ENCODE peak calls at places on chromosome 7, in seven cellular contexts. One of them, this sample, is unnamed.

GRCh38 chr7:149828357-149829309 is 9.5 kb upstream of the ZNF862 start:
- DNase-seq in NCI-H1436: no peak
- DNase-seq in iPS-NIHi11: no peak
- DNase-seq in SHP77: no peak
- DNase-seq in Panc1: no peak
- DNase-seq in activated CD4-positive, alpha-beta T cell treated with anti-CD3 and anti-CD28 coated beads for 4 hours: no peak
- DNase-seq in immature natural killer cell: no peak
- DNase-seq in this sample: no peak

GRCh38 chr7:37943905-37944736 is 23.7 kb downstream of the EPDR1 start:
- DNase-seq in immature natural killer cell: no peak
- DNase-seq in Panc1: no peak
- DNase-seq in iPS-NIHi11: no peak
- DNase-seq in SHP77: no peak
- DNase-seq in activated CD4-positive, alpha-beta T cell treated with anti-CD3 and anti-CD28 coated beads for 4 hours: no peak
- DNase-seq in NCI-H1436: no peak
- DNase-seq in this sample: no peak

GRCh38 chr7:53771701-53772100 is 736.3 kb downstream of the POM121L12 start:
- DNase-seq in iPS-NIHi11: no peak
- DNase-seq in immature natural killer cell: no peak
- DNase-seq in activated CD4-positive, alpha-beta T cell treated with anti-CD3 and anti-CD28 coated beads for 4 hours: no peak
- DNase-seq in NCI-H1436: no peak
- DNase-seq in Panc1: no peak
- DNase-seq in SHP77: no peak
- DNase-seq in this sample: no peak

GRCh38 chr7:44381494-44382220 is 56.3 kb upstream of the CAMK2B start:
- DNase-seq in immature natural killer cell: no peak
- DNase-seq in activated CD4-positive, alpha-beta T cell treated with anti-CD3 and anti-CD28 coated beads for 4 hours: no peak
- DNase-seq in SHP77: no peak
- DNase-seq in NCI-H1436: no peak
- DNase-seq in iPS-NIHi11: no peak
- DNase-seq in Panc1: no peak
- DNase-seq in this sample: peak; percentile 18

GRCh38 chr7:93884541-93884940 is 6.0 kb downstream of the TFPI2 start:
- DNase-seq in Panc1: no peak
- DNase-seq in immature natural killer cell: no peak
- DNase-seq in iPS-NIHi11: no peak
- DNase-seq in NCI-H1436: no peak
- DNase-seq in SHP77: no peak
- DNase-seq in activated CD4-positive, alpha-beta T cell treated with anti-CD3 and anti-CD28 coated beads for 4 hours: no peak
- DNase-seq in this sample: no peak

GRCh38 chr7:91299952-91300775 is 35.9 kb downstream of the FZD1 start:
- DNase-seq in immature natural killer cell: no peak
- DNase-seq in activated CD4-positive, alpha-beta T cell treated with anti-CD3 and anti-CD28 coated beads for 4 hours: no peak
- DNase-seq in NCI-H1436: no peak
- DNase-seq in Panc1: no peak
- DNase-seq in SHP77: no peak
- DNase-seq in iPS-NIHi11: no peak
- DNase-seq in this sample: no peak

GRCh38 chr7:145065451-145065850 is 229.6 kb upstream of the TPK1 start:
- DNase-seq in immature natural killer cell: no peak
- DNase-seq in iPS-NIHi11: no peak
- DNase-seq in Panc1: no peak
- DNase-seq in activated CD4-positive, alpha-beta T cell treated with anti-CD3 and anti-CD28 coated beads for 4 hours: no peak
- DNase-seq in NCI-H1436: no peak
- DNase-seq in SHP77: no peak
- DNase-seq in this sample: no peak

GRCh38 chr7:25260862-25261454 is 32.7 kb upstream of the NPVF start:
- DNase-seq in Panc1: no peak
- DNase-seq in activated CD4-positive, alpha-beta T cell treated with anti-CD3 and anti-CD28 coated beads for 4 hours: no peak
- DNase-seq in NCI-H1436: peak; percentile 10
- DNase-seq in SHP77: no peak
- DNase-seq in immature natural killer cell: peak; percentile 15
- DNase-seq in iPS-NIHi11: no peak
- DNase-seq in this sample: no peak

GRCh38 chr7:16913643-16914042 is 31.9 kb upstream of the AGR3 start:
- DNase-seq in immature natural killer cell: no peak
- DNase-seq in Panc1: no peak
- DNase-seq in activated CD4-positive, alpha-beta T cell treated with anti-CD3 and anti-CD28 coated beads for 4 hours: no peak
- DNase-seq in iPS-NIHi11: no peak
- DNase-seq in NCI-H1436: no peak
- DNase-seq in SHP77: no peak
- DNase-seq in this sample: no peak

GRCh38 chr7:108813247-108814014 is 243.8 kb downstream of the DNAJB9 start:
- DNase-seq in SHP77: no peak
- DNase-seq in immature natural killer cell: no peak
- DNase-seq in Panc1: no peak
- DNase-seq in NCI-H1436: no peak
- DNase-seq in iPS-NIHi11: no peak
- DNase-seq in activated CD4-positive, alpha-beta T cell treated with anti-CD3 and anti-CD28 coated beads for 4 hours: no peak
- DNase-seq in this sample: no peak

GRCh38 chr7:151432658-151433521 is 7.1 kb downstream of the CRYGN start:
- DNase-seq in immature natural killer cell: peak; percentile 16
- DNase-seq in activated CD4-positive, alpha-beta T cell treated with anti-CD3 and anti-CD28 coated beads for 4 hours: peak; percentile 37
- DNase-seq in NCI-H1436: no peak
- DNase-seq in iPS-NIHi11: no peak
- DNase-seq in Panc1: no peak
- DNase-seq in SHP77: no peak
- DNase-seq in this sample: no peak

GRCh38 chr7:131106681-131107342 is 220.9 kb upstream of the MKLN1 start:
- DNase-seq in NCI-H1436: no peak
- DNase-seq in iPS-NIHi11: peak; percentile 38
- DNase-seq in Panc1: no peak
- DNase-seq in SHP77: no peak
- DNase-seq in immature natural killer cell: peak; percentile 65
- DNase-seq in activated CD4-positive, alpha-beta T cell treated with anti-CD3 and anti-CD28 coated beads for 4 hours: peak; percentile 51
- DNase-seq in this sample: peak; percentile 72

GRCh38 chr7:119090851-119091250 is 866.3 kb downstream of the ANKRD7 start:
- DNase-seq in SHP77: no peak
- DNase-seq in Panc1: no peak
- DNase-seq in activated CD4-positive, alpha-beta T cell treated with anti-CD3 and anti-CD28 coated beads for 4 hours: no peak
- DNase-seq in iPS-NIHi11: no peak
- DNase-seq in NCI-H1436: no peak
- DNase-seq in immature natural killer cell: no peak
- DNase-seq in this sample: no peak

GRCh38 chr7:114082934-114083647 is 164.3 kb upstream of the PPP1R3A start:
- DNase-seq in immature natural killer cell: no peak
- DNase-seq in SHP77: no peak
- DNase-seq in Panc1: no peak
- DNase-seq in iPS-NIHi11: peak; percentile 55
- DNase-seq in NCI-H1436: no peak
- DNase-seq in activated CD4-positive, alpha-beta T cell treated with anti-CD3 and anti-CD28 coated beads for 4 hours: no peak
- DNase-seq in this sample: peak; percentile 23

GRCh38 chr7:5712566-5712965 is 68.9 kb downstream of the RNF216 start:
- DNase-seq in iPS-NIHi11: no peak
- DNase-seq in activated CD4-positive, alpha-beta T cell treated with anti-CD3 and anti-CD28 coated beads for 4 hours: no peak
- DNase-seq in SHP77: no peak
- DNase-seq in Panc1: no peak
- DNase-seq in immature natural killer cell: no peak
- DNase-seq in NCI-H1436: no peak
- DNase-seq in this sample: no peak

GRCh38 chr7:152196391-152196790 is 170.9 kb downstream of the GALNT11 start:
- DNase-seq in NCI-H1436: no peak
- DNase-seq in SHP77: no peak
- DNase-seq in activated CD4-positive, alpha-beta T cell treated with anti-CD3 and anti-CD28 coated beads for 4 hours: no peak
- DNase-seq in iPS-NIHi11: no peak
- DNase-seq in Panc1: no peak
- DNase-seq in immature natural killer cell: no peak
- DNase-seq in this sample: no peak

GRCh38 chr7:151690597-151690996 is 170.9 kb upstream of the RHEB start:
- DNase-seq in NCI-H1436: no peak
- DNase-seq in iPS-NIHi11: no peak
- DNase-seq in immature natural killer cell: no peak
- DNase-seq in activated CD4-positive, alpha-beta T cell treated with anti-CD3 and anti-CD28 coated beads for 4 hours: no peak
- DNase-seq in Panc1: no peak
- DNase-seq in SHP77: no peak
- DNase-seq in this sample: no peak

GRCh38 chr7:127791790-127792189 is 139.8 kb downstream of the SND1 start:
- DNase-seq in activated CD4-positive, alpha-beta T cell treated with anti-CD3 and anti-CD28 coated beads for 4 hours: no peak
- DNase-seq in NCI-H1436: no peak
- DNase-seq in SHP77: no peak
- DNase-seq in immature natural killer cell: no peak
- DNase-seq in iPS-NIHi11: no peak
- DNase-seq in Panc1: no peak
- DNase-seq in this sample: no peak

GRCh38 chr7:113784317-113784716 is 134.5 kb downstream of the PPP1R3A start:
- DNase-seq in NCI-H1436: no peak
- DNase-seq in Panc1: no peak
- DNase-seq in activated CD4-positive, alpha-beta T cell treated with anti-CD3 and anti-CD28 coated beads for 4 hours: no peak
- DNase-seq in iPS-NIHi11: no peak
- DNase-seq in SHP77: no peak
- DNase-seq in immature natural killer cell: no peak
- DNase-seq in this sample: no peak

GRCh38 chr7:55344840-55345239 is 20.3 kb upstream of the LANCL2 start:
- DNase-seq in Panc1: no peak
- DNase-seq in NCI-H1436: no peak
- DNase-seq in immature natural killer cell: no peak
- DNase-seq in activated CD4-positive, alpha-beta T cell treated with anti-CD3 and anti-CD28 coated beads for 4 hours: no peak
- DNase-seq in SHP77: no peak
- DNase-seq in iPS-NIHi11: no peak
- DNase-seq in this sample: no peak

GRCh38 chr7:85750454-85750949 is 563.6 kb upstream of the SEMA3D start:
- DNase-seq in Panc1: peak; percentile 39
- DNase-seq in SHP77: peak; percentile 56
- DNase-seq in activated CD4-positive, alpha-beta T cell treated with anti-CD3 and anti-CD28 coated beads for 4 hours: no peak
- DNase-seq in iPS-NIHi11: peak; percentile 62
- DNase-seq in immature natural killer cell: no peak
- DNase-seq in NCI-H1436: no peak
- DNase-seq in this sample: peak; percentile 63

GRCh38 chr7:102302025-102302424 is 15.4 kb downstream of the SH2B2 start:
- DNase-seq in SHP77: no peak
- DNase-seq in iPS-NIHi11: no peak
- DNase-seq in activated CD4-positive, alpha-beta T cell treated with anti-CD3 and anti-CD28 coated beads for 4 hours: no peak
- DNase-seq in NCI-H1436: no peak
- DNase-seq in immature natural killer cell: no peak
- DNase-seq in Panc1: no peak
- DNase-seq in this sample: no peak

GRCh38 chr7:66790725-66791124 is 50.2 kb downstream of the RABGEF1 start:
- DNase-seq in NCI-H1436: no peak
- DNase-seq in activated CD4-positive, alpha-beta T cell treated with anti-CD3 and anti-CD28 coated beads for 4 hours: no peak
- DNase-seq in SHP77: no peak
- DNase-seq in Panc1: no peak
- DNase-seq in immature natural killer cell: no peak
- DNase-seq in iPS-NIHi11: no peak
- DNase-seq in this sample: no peak

GRCh38 chr7:92076509-92076908 is 57.8 kb downstream of the CYP51A1 start:
- DNase-seq in activated CD4-positive, alpha-beta T cell treated with anti-CD3 and anti-CD28 coated beads for 4 hours: no peak
- DNase-seq in Panc1: no peak
- DNase-seq in SHP77: no peak
- DNase-seq in NCI-H1436: no peak
- DNase-seq in immature natural killer cell: no peak
- DNase-seq in iPS-NIHi11: peak; percentile 8
- DNase-seq in this sample: no peak

GRCh38 chr7:5704534-5704922 is 76.9 kb downstream of the RNF216 start:
- DNase-seq in Panc1: peak; percentile 86
- DNase-seq in SHP77: peak; percentile 68
- DNase-seq in iPS-NIHi11: peak; percentile 75
- DNase-seq in activated CD4-positive, alpha-beta T cell treated with anti-CD3 and anti-CD28 coated beads for 4 hours: peak; percentile 68
- DNase-seq in immature natural killer cell: peak; percentile 66
- DNase-seq in NCI-H1436: peak; percentile 39
- DNase-seq in this sample: peak; percentile 75

GRCh38 chr7:40194743-40195142 is 59.9 kb downstream of the SUGCT start:
- DNase-seq in activated CD4-positive, alpha-beta T cell treated with anti-CD3 and anti-CD28 coated beads for 4 hours: no peak
- DNase-seq in SHP77: no peak
- DNase-seq in immature natural killer cell: no peak
- DNase-seq in iPS-NIHi11: no peak
- DNase-seq in NCI-H1436: no peak
- DNase-seq in Panc1: no peak
- DNase-seq in this sample: no peak

GRCh38 chr7:151754142-151754590 is 122.7 kb downstream of the PRKAG2 start:
- DNase-seq in immature natural killer cell: no peak
- DNase-seq in SHP77: no peak
- DNase-seq in iPS-NIHi11: peak; percentile 92
- DNase-seq in activated CD4-positive, alpha-beta T cell treated with anti-CD3 and anti-CD28 coated beads for 4 hours: no peak
- DNase-seq in NCI-H1436: peak; percentile 22
- DNase-seq in Panc1: peak; percentile 98
- DNase-seq in this sample: peak; percentile 82

GRCh38 chr7:124033093-124033806 is 383 bp upstream of the TMEM229A start:
- DNase-seq in iPS-NIHi11: peak; percentile 64
- DNase-seq in Panc1: no peak
- DNase-seq in SHP77: no peak
- DNase-seq in activated CD4-positive, alpha-beta T cell treated with anti-CD3 and anti-CD28 coated beads for 4 hours: no peak
- DNase-seq in immature natural killer cell: no peak
- DNase-seq in NCI-H1436: no peak
- DNase-seq in this sample: peak; percentile 84

GRCh38 chr7:19919156-19920085 is 146.0 kb upstream of the TMEM196 start:
- DNase-seq in NCI-H1436: no peak
- DNase-seq in iPS-NIHi11: no peak
- DNase-seq in SHP77: no peak
- DNase-seq in activated CD4-positive, alpha-beta T cell treated with anti-CD3 and anti-CD28 coated beads for 4 hours: no peak
- DNase-seq in immature natural killer cell: no peak
- DNase-seq in Panc1: no peak
- DNase-seq in this sample: no peak

GRCh38 chr7:109376576-109376975 is 806.9 kb downstream of the DNAJB9 start:
- DNase-seq in iPS-NIHi11: no peak
- DNase-seq in activated CD4-positive, alpha-beta T cell treated with anti-CD3 and anti-CD28 coated beads for 4 hours: no peak
- DNase-seq in Panc1: no peak
- DNase-seq in SHP77: no peak
- DNase-seq in NCI-H1436: no peak
- DNase-seq in immature natural killer cell: no peak
- DNase-seq in this sample: no peak

GRCh38 chr7:43113622-43114450 is 1.4 kb downstream of the HECW1 start:
- DNase-seq in Panc1: no peak
- DNase-seq in NCI-H1436: no peak
- DNase-seq in SHP77: no peak
- DNase-seq in iPS-NIHi11: peak; percentile 14
- DNase-seq in activated CD4-positive, alpha-beta T cell treated with anti-CD3 and anti-CD28 coated beads for 4 hours: no peak
- DNase-seq in immature natural killer cell: no peak
- DNase-seq in this sample: no peak

GRCh38 chr7:110835209-110835608 is 255.7 kb upstream of the LRRN3 start:
- DNase-seq in Panc1: no peak
- DNase-seq in NCI-H1436: no peak
- DNase-seq in activated CD4-positive, alpha-beta T cell treated with anti-CD3 and anti-CD28 coated beads for 4 hours: no peak
- DNase-seq in immature natural killer cell: no peak
- DNase-seq in SHP77: peak; percentile 60
- DNase-seq in iPS-NIHi11: no peak
- DNase-seq in this sample: no peak

GRCh38 chr7:21942955-21943354 is 2.7 kb downstream of the CDCA7L start:
- DNase-seq in NCI-H1436: no peak
- DNase-seq in Panc1: no peak
- DNase-seq in iPS-NIHi11: no peak
- DNase-seq in immature natural killer cell: no peak
- DNase-seq in SHP77: no peak
- DNase-seq in activated CD4-positive, alpha-beta T cell treated with anti-CD3 and anti-CD28 coated beads for 4 hours: no peak
- DNase-seq in this sample: no peak

GRCh38 chr7:28433604-28434254 is 21.4 kb downstream of the CREB5 start:
- DNase-seq in Panc1: no peak
- DNase-seq in immature natural killer cell: no peak
- DNase-seq in iPS-NIHi11: peak; percentile 59
- DNase-seq in SHP77: peak; percentile 38
- DNase-seq in activated CD4-positive, alpha-beta T cell treated with anti-CD3 and anti-CD28 coated beads for 4 hours: no peak
- DNase-seq in NCI-H1436: no peak
- DNase-seq in this sample: no peak